ENCODE peak calls at places on chromosomes 2 and 18, in nine cellular contexts. C is LoVo, N is HAP-1, Y is HCEC 1CT, O is caudate nucleus, E is B cell, H is erythroblast, K is mucosa of gallbladder, Q is fibroblast of lung. Z is an unnamed sample.

GRCh38 chr2:37526323-37526722 is 145.1 kb downstream of the CDC42EP3 start:
- DNase-seq in C (no peak), N (no peak), Y (no peak), O (no peak), E (no peak), H (no peak), K (no peak), Q (no peak), Z (no peak)

GRCh38 chr2:98037666-98038339 is 42.1 kb upstream of the TMEM131 start:
- DNase-seq in C (no peak), N (no peak), Y (no peak), O (no peak), E (no peak), H (no peak), K (no peak), Q (no peak), Z (no peak)

GRCh38 chr2:237414056-237414661 is at the start of gene COL6A3:
- DNase-seq in C (no peak), N (no peak), Y (peak; percentile 89), O (no peak), E (no peak), H (no peak), K (peak; percentile 73), Q (peak; percentile 71), Z (peak; percentile 97)

GRCh38 chr2:158154596-158154995 is 52.9 kb downstream of the UPP2 start:
- DNase-seq in C (no peak), N (no peak), Y (no peak), O (no peak), E (no peak), H (no peak), K (no peak), Q (no peak), Z (no peak)

GRCh38 chr18:31977270-31977872 is 34.4 kb upstream of the TRAPPC8 start:
- DNase-seq in C (peak; percentile 39), N (peak; percentile 74), Y (peak; percentile 8), O (peak; percentile 40), E (peak; percentile 43), H (peak; percentile 64), K (peak; percentile 26), Q (peak; percentile 27), Z (peak; percentile 17)

GRCh38 chr2:96501886-96502810 is 3.0 kb downstream of the NEURL3 start:
- DNase-seq in C (no peak), N (no peak), Y (no peak), O (no peak), E (no peak), H (no peak), K (no peak), Q (no peak), Z (no peak)

GRCh38 chr2:55861733-55862132 is 61.8 kb downstream of the EFEMP1 start:
- DNase-seq in C (no peak), N (no peak), Y (peak; percentile 22), O (no peak), E (no peak), H (no peak), K (no peak), Q (no peak), Z (no peak)

GRCh38 chr2:219308142-219309093 is 783 bp downstream of the PTPRN start:
- DNase-seq in C (peak; percentile 52), N (peak; percentile 13), Y (peak; percentile 5), O (peak; percentile 48), E (peak; percentile 59), H (peak; percentile 69), K (peak; percentile 54), Q (peak; percentile 67), Z (peak; percentile 89)

GRCh38 chr2:128493880-128494279 is 175.2 kb upstream of the HS6ST1 start:
- DNase-seq in C (no peak), N (no peak), Y (no peak), O (no peak), E (no peak), H (no peak), K (no peak), Q (no peak), Z (no peak)

GRCh38 chr2:2575870-2576386 is 244.9 kb upstream of the MYT1L start:
- DNase-seq in C (no peak), N (no peak), Y (no peak), O (no peak), E (no peak), H (no peak), K (no peak), Q (no peak), Z (no peak)

GRCh38 chr2:25586726-25587144 is 86.6 kb downstream of the DTNB start:
- DNase-seq in C (no peak), N (no peak), Y (no peak), O (no peak), E (no peak), H (no peak), K (no peak), Q (peak; percentile 26), Z (peak; percentile 56)

GRCh38 chr18:40413160-40413559 is 1541.9 kb upstream of the PIK3C3 start:
- DNase-seq in C (no peak), N (peak; percentile 51), Y (no peak), O (peak; percentile 6), E (no peak), H (no peak), K (no peak), Q (no peak), Z (peak; percentile 43)

GRCh38 chr2:112880081-112880531 is 30.9 kb upstream of the IL37 start:
- DNase-seq in C (no peak), N (no peak), Y (peak; percentile 88), O (no peak), E (no peak), H (no peak), K (no peak), Q (peak; percentile 80), Z (peak; percentile 38)

GRCh38 chr18:23560186-23560585 is 26.1 kb downstream of the NPC1 start:
- DNase-seq in C (no peak), N (no peak), Y (no peak), O (peak; percentile 23), E (no peak), H (no peak), K (no peak), Q (no peak), Z (no peak)

GRCh38 chr2:11270891-11271290 is 73.5 kb downstream of the ROCK2 start:
- DNase-seq in C (no peak), N (no peak), Y (peak; percentile 56), O (no peak), E (no peak), H (peak; percentile 16), K (no peak), Q (peak; percentile 56), Z (peak; percentile 80)

GRCh38 chr2:8457092-8457481 is 224.8 kb upstream of the ID2 start:
- DNase-seq in C (peak; percentile 39), N (no peak), Y (no peak), O (no peak), E (no peak), H (peak; percentile 22), K (no peak), Q (no peak), Z (no peak)

GRCh38 chr2:60554649-60555065 is 1.2 kb upstream of the BCL11A start:
- DNase-seq in C (peak; percentile 46), N (no peak), Y (no peak), O (peak; percentile 83), E (no peak), H (no peak), K (no peak), Q (no peak), Z (no peak)

GRCh38 chr2:99032786-99033185 is 96.8 kb upstream of the CRACDL start:
- DNase-seq in C (no peak), N (no peak), Y (no peak), O (no peak), E (no peak), H (no peak), K (no peak), Q (peak; percentile 0), Z (peak; percentile 44)

GRCh38 chr2:157784169-157784822 is 91.8 kb downstream of the ACVR1 start:
- DNase-seq in C (peak; percentile 64), N (no peak), Y (no peak), O (peak; percentile 11), E (no peak), H (no peak), K (peak; percentile 72), Q (peak; percentile 84), Z (peak; percentile 50)

GRCh38 chr18:12049983-12050811 is 43.4 kb upstream of the ANKRD62 start:
- DNase-seq in C (no peak), N (no peak), Y (no peak), O (no peak), E (peak; percentile 70), H (no peak), K (no peak), Q (no peak), Z (no peak)

GRCh38 chr18:47050468-47050867 is 15.0 kb upstream of the ELOA2 start:
- DNase-seq in C (peak; percentile 50), N (peak; percentile 57), Y (peak; percentile 34), O (no peak), E (no peak), H (peak; percentile 52), K (no peak), Q (peak; percentile 44), Z (peak; percentile 76)

GRCh38 chr2:39739386-39739785 is 39.7 kb downstream of the THUMPD2 start:
- DNase-seq in C (no peak), N (no peak), Y (no peak), O (no peak), E (no peak), H (no peak), K (no peak), Q (no peak), Z (no peak)

GRCh38 chr2:111185496-111186022 is 64.8 kb downstream of the BCL2L11 start:
- DNase-seq in C (peak; percentile 80), N (no peak), Y (no peak), O (no peak), E (no peak), H (peak; percentile 28), K (peak; percentile 76), Q (no peak), Z (no peak)

GRCh38 chr18:41323044-41323443 is 632.0 kb upstream of the PIK3C3 start:
- DNase-seq in C (no peak), N (no peak), Y (no peak), O (no peak), E (no peak), H (no peak), K (no peak), Q (peak; percentile 31), Z (no peak)